ENCODE peak calls at places on chromosomes 12 and 14, in six cellular contexts. L is Peyer's patch, I is A549, A is adrenal gland, V is ovary, H is prostate gland. M is an unnamed sample. For H3K9me3, the result is how much of the 10 kb centered on the place peaks cover.

GRCh38 chr14:69574266-69574953 is at the start of gene CCDC177:
- DNase-seq in L (peak), I (peak), A (peak), V (peak), H (peak), M (peak)

GRCh38 chr12:131506426-131506825 is 204.5 kb upstream of the SFSWAP start:
- DNase-seq in L (no peak), I (no peak), A (no peak), V (no peak), H (no peak), M (no peak)

GRCh38 chr12:130240831-130241590 is 78.7 kb downstream of the FZD10 start:
- DNase-seq in L (no peak), I (no peak), A (no peak), V (peak), H (no peak), M (no peak)

GRCh38 chr12:6792522-6793201 is 3.3 kb downstream of the CD4 start:
- DNase-seq in L (no peak), I (no peak), A (peak), V (no peak), H (no peak), M (no peak)

GRCh38 chr12:71452006-71452405 is 12.4 kb downstream of the LGR5 start:
- DNase-seq in L (no peak), I (no peak), A (no peak), V (no peak), H (no peak), M (no peak)

GRCh38 chr12:55728932-55729591 is at the start of gene CD63:
- DNase-seq in L (peak), I (peak), A (peak), V (peak), H (peak), M (peak)

GRCh38 chr14:76720382-76720813 is 40.9 kb upstream of the VASH1 start:
- DNase-seq in L (peak), I (no peak), A (peak), V (peak), H (no peak), M (peak)

GRCh38 chr12:124259168-124260066 is 35.5 kb upstream of the RFLNA start:
- DNase-seq in L (no peak), I (no peak), A (peak), V (no peak), H (no peak), M (no peak)

GRCh38 chr12:24822121-24822899 is 126.6 kb downstream of the BCAT1 start:
- DNase-seq in L (no peak), I (no peak), A (no peak), V (no peak), H (no peak), M (no peak)
- H3K27ac ChIP-seq in L (no peak), I (no peak), A (no peak), V (no peak), H (no peak), M (no peak)

DNA sequence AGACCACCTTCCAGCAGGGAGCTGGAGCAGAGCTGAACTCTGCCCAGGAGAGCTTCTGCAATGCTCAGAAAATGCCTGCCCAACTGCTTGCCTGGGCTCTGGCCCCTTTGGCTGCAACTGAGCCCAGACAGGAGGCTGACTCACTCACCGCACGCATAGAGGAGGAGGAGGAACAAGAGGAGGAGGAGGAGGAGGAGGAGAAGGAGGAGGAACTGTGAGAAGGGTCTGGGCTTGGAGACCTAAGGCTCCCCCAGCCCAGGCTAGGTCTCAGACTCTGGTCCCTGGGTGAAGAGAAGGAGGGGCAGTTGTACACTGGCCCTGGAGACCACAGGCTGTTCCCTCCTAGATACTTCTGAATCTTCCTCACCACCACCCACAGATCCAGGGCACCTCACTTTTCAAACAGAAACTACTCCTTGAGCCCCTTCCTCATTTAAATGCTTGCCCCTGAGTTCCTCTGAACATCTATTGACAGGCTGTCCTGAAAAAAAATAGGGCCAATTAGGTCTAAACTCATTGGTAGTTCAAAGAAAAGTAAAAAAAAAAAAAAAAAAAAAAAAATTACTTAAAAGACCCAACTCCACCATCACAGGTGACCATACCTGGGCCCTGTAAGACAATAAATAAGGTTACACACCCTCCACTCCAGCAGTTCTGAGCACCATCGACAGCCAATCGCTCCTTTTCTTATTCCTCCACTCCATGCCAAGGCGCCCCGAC is 707 bp downstream of the VDR start:
- DNase-seq in L (peak), I (peak), A (peak), V (no peak), H (peak), M (peak)
- TF ChIP-seq POLR2A in L (peak), I (no peak), A (no peak), V (no peak), H (peak), M (no peak)

GRCh38 chr12:34344851-34345522 is 322.7 kb downstream of the ALG10 start:
- DNase-seq in L (no peak), I (no peak), A (no peak), V (no peak), H (no peak), M (no peak)
- H3K9me3 ChIP-seq in L (under half), I (under half), A (under half), V (under half), H (under half), M (under half)

DNA sequence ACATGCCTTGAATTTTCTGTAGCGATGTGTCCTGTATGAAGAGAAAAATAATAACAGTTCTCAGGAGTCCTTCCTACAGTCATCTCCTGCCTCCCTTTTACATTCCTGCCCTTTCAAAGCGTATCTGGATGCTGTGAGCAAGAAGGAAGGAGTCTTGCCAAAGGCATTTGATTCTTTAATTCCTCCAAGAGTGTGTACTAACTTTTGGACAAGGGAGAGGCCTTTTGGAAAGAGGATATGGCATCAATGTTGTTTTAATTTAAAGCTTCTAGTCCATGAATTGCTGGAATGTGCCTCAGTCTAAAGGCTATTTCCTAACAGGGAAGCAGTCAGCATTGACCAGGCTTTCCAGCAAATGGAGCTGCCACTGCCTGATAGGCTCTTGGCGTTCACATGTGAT is 220.5 kb downstream of the FBXL14 start:
- DNase-seq in L (no peak), I (no peak), A (no peak), V (no peak), H (no peak), M (no peak)
- H3K27ac ChIP-seq in L (no peak), I (no peak), A (no peak), V (no peak), H (no peak), M (no peak)

GRCh38 chr12:54721312-54721711 is 73.1 kb upstream of the DCD start:
- DNase-seq in L (no peak), I (no peak), A (no peak), V (no peak), H (no peak), M (no peak)

GRCh38 chr12:54719691-54720090 is 71.5 kb upstream of the DCD start:
- DNase-seq in L (no peak), I (no peak), A (no peak), V (no peak), H (no peak), M (no peak)

GRCh38 chr12:54725233-54725843 is 77.2 kb upstream of the DCD start:
- DNase-seq in L (no peak), I (peak), A (no peak), V (no peak), H (no peak), M (no peak)

GRCh38 chr12:54723653-54724256 is 75.6 kb upstream of the DCD start:
- DNase-seq in L (no peak), I (peak), A (no peak), V (no peak), H (no peak), M (no peak)
- TF ChIP-seq POLR2A in L (no peak), I (no peak), A (no peak), V (no peak), H (no peak), M (no peak)